ENCODE peak calls at places on chromosomes 11 and 22, in five cellular contexts. E, I, T, B and N are unnamed samples.

GRCh38 chr11:110526323-110526722 is 96.6 kb downstream of the FDX1 start:
- DNase-seq in E (no peak), I (no peak), T (no peak), B (no peak), N (no peak)

GRCh38 chr22:32206774-32207758 is 2.2 kb upstream of the RFPL2 start:
- DNase-seq in E (peak; percentile 33), I (no peak), T (no peak), B (peak; percentile 67), N (no peak)

GRCh38 chr11:129331871-129332274 is 43.8 kb upstream of the BARX2 start:
- DNase-seq in E (peak; percentile 80), I (peak; percentile 79), T (peak; percentile 70), B (peak; percentile 85), N (peak; percentile 87)

GRCh38 chr11:77959434-77959833 is 35.0 kb downstream of the INTS4 start:
- DNase-seq in E (peak; percentile 33), I (no peak), T (no peak), B (no peak), N (no peak)

GRCh38 chr11:65290448-65291165 is 24.1 kb upstream of the CDC42EP2 start:
- DNase-seq in E (peak; percentile 98), I (peak; percentile 93), T (no peak), B (no peak), N (no peak)

GRCh38 chr11:67486481-67487195 is 3.8 kb downstream of the AIP start:
- DNase-seq in E (no peak), I (no peak), T (no peak), B (no peak), N (no peak)

GRCh38 chr11:74449369-74449931 is 17.9 kb downstream of the KCNE3 start:
- DNase-seq in E (peak; percentile 92), I (no peak), T (peak; percentile 68), B (peak; percentile 65), N (no peak)

GRCh38 chr11:14748093-14748492 is 104.5 kb downstream of the PDE3B start:
- DNase-seq in E (no peak), I (no peak), T (no peak), B (no peak), N (no peak)

GRCh38 chr11:134146598-134146997 is 77.2 kb downstream of the NCAPD3 start:
- DNase-seq in E (no peak), I (no peak), T (no peak), B (no peak), N (no peak)

GRCh38 chr11:118051611-118052461 is 25.0 kb upstream of the TMPRSS4 start:
- DNase-seq in E (no peak), I (no peak), T (no peak), B (no peak), N (peak; percentile 18)

GRCh38 chr11:47189100-47189834 is 3.0 kb upstream of the PACSIN3 start:
- DNase-seq in E (peak; percentile 77), I (no peak), T (no peak), B (no peak), N (no peak)

GRCh38 chr11:61061081-61061826 is 41.0 kb upstream of the CD5 start:
- DNase-seq in E (peak; percentile 49), I (no peak), T (no peak), B (no peak), N (no peak)

GRCh38 chr22:48968201-48968959 is 859.3 kb downstream of the BRD1 start:
- DNase-seq in E (no peak), I (peak; percentile 5), T (no peak), B (peak; percentile 69), N (peak; percentile 47)

GRCh38 chr11:134266841-134267251 is 9.3 kb upstream of the GLB1L3 start:
- DNase-seq in E (peak; percentile 85), I (no peak), T (no peak), B (no peak), N (no peak)

GRCh38 chr22:21796863-21797262 is 61.3 kb upstream of the YPEL1 start:
- DNase-seq in E (no peak), I (no peak), T (no peak), B (peak; percentile 38), N (no peak)

GRCh38 chr11:101127348-101127698 is 2.3 kb downstream of the PGR start:
- DNase-seq in E (peak; percentile 29), I (peak; percentile 36), T (peak; percentile 8), B (peak; percentile 65), N (no peak)

GRCh38 chr11:36469063-36469462 is 41.0 kb downstream of the TRAF6 start:
- DNase-seq in E (peak; percentile 60), I (no peak), T (no peak), B (peak; percentile 76), N (peak; percentile 60)

GRCh38 chr22:23608583-23608982 is 23.5 kb downstream of the DRICH1 start:
- DNase-seq in E (peak; percentile 48), I (no peak), T (no peak), B (peak; percentile 83), N (peak; percentile 79)

GRCh38 chr22:44691796-44692661 is 10.0 kb upstream of the PRR5 start:
- DNase-seq in E (no peak), I (no peak), T (no peak), B (peak; percentile 40), N (no peak)

GRCh38 chr11:130806746-130807145 is 109.5 kb downstream of the SNX19 start:
- DNase-seq in E (no peak), I (no peak), T (no peak), B (peak; percentile 42), N (peak; percentile 27)

GRCh38 chr11:78420796-78421209 is 3.2 kb upstream of the GAB2 start:
- DNase-seq in E (peak; percentile 80), I (peak; percentile 52), T (peak; percentile 88), B (no peak), N (no peak)

GRCh38 chr22:44392446-44392921 is 79.7 kb upstream of the SHISAL1 start:
- DNase-seq in E (peak; percentile 11), I (peak; percentile 2), T (peak; percentile 2), B (no peak), N (peak; percentile 41)

GRCh38 chr11:47051217-47051616 is 114.7 kb downstream of the CSTPP1 start:
- DNase-seq in E (peak; percentile 39), I (no peak), T (no peak), B (no peak), N (no peak)

GRCh38 chr11:72446929-72447753 is 12.8 kb upstream of the CLPB start:
- DNase-seq in E (peak; percentile 77), I (no peak), T (no peak), B (peak; percentile 72), N (no peak)

GRCh38 chr11:117997436-117998200 is 11.4 kb downstream of the IL10RA start:
- DNase-seq in E (no peak), I (no peak), T (no peak), B (no peak), N (no peak)

GRCh38 chr11:129372609-129373488 is 2.8 kb upstream of the BARX2 start:
- DNase-seq in E (peak; percentile 10), I (no peak), T (no peak), B (peak; percentile 44), N (peak; percentile 57)

GRCh38 chr11:96187779-96188624 is 155.0 kb downstream of the MAML2 start:
- DNase-seq in E (peak; percentile 95), I (peak; percentile 29), T (no peak), B (no peak), N (no peak)

GRCh38 chr11:15878756-15879155 is 477.6 kb downstream of the SOX6 start:
- DNase-seq in E (no peak), I (no peak), T (no peak), B (no peak), N (no peak)

GRCh38 chr22:20781272-20781990 is 7.5 kb downstream of the SERPIND1 start:
- DNase-seq in E (peak; percentile 38), I (no peak), T (no peak), B (no peak), N (no peak)

GRCh38 chr11:16607675-16608644 is 130.5 kb upstream of the C11orf58 start:
- DNase-seq in E (no peak), I (peak; percentile 88), T (no peak), B (peak; percentile 70), N (peak; percentile 89)

GRCh38 chr22:32480238-32480637 is 5.6 kb downstream of the FBXO7 start:
- DNase-seq in E (no peak), I (no peak), T (no peak), B (no peak), N (no peak)

GRCh38 chr11:124942446-124943202 is 6.8 kb upstream of the HEPACAM start:
- DNase-seq in E (no peak), I (no peak), T (no peak), B (no peak), N (no peak)

GRCh38 chr11:117618273-117618672 is 178.7 kb downstream of the DSCAML1 start:
- DNase-seq in E (no peak), I (no peak), T (no peak), B (no peak), N (no peak)

GRCh38 chr11:134586726-134587125 is 174.7 kb upstream of the B3GAT1 start:
- DNase-seq in E (no peak), I (no peak), T (no peak), B (no peak), N (peak; percentile 21)